ENCODE peak calls at places on chromosomes 3 and 15, in nine cellular contexts. One of them, this sample, is unnamed.

GRCh38 chr3:94101860-94102259 is 39.0 kb downstream of the NSUN3 start:
- DNase-seq in GM13976: no peak
- DNase-seq in heart right ventricle: no peak
- DNase-seq in chondrocyte: no peak
- DNase-seq in left ventricle myocardium inferior: no peak
- DNase-seq in stomach: no peak
- DNase-seq in AG09309: no peak
- DNase-seq in GM13977: no peak
- DNase-seq in tibial nerve: no peak
- DNase-seq in this sample: no peak

GRCh38 chr3:57696861-57697321 is 4.0 kb upstream of the DENND6A start:
- DNase-seq in GM13976: no peak
- DNase-seq in heart right ventricle: no peak
- DNase-seq in chondrocyte: no peak
- DNase-seq in left ventricle myocardium inferior: no peak
- DNase-seq in stomach: no peak
- DNase-seq in AG09309: peak
- DNase-seq in GM13977: no peak
- DNase-seq in tibial nerve: no peak
- DNase-seq in this sample: no peak

GRCh38 chr3:56758539-56758981 is 43.2 kb downstream of the ARHGEF3 start:
- DNase-seq in GM13976: peak
- DNase-seq in heart right ventricle: no peak
- DNase-seq in chondrocyte: no peak
- DNase-seq in left ventricle myocardium inferior: no peak
- DNase-seq in stomach: peak
- DNase-seq in AG09309: peak
- DNase-seq in GM13977: peak
- DNase-seq in tibial nerve: no peak
- DNase-seq in this sample: peak

GRCh38 chr15:48577495-48577894 is 68.0 kb downstream of the FBN1 start:
- DNase-seq in GM13976: no peak
- DNase-seq in heart right ventricle: no peak
- DNase-seq in chondrocyte: no peak
- DNase-seq in left ventricle myocardium inferior: no peak
- DNase-seq in stomach: no peak
- DNase-seq in AG09309: no peak
- DNase-seq in GM13977: no peak
- DNase-seq in tibial nerve: no peak
- DNase-seq in this sample: no peak

GRCh38 chr3:116030131-116030850 is 407.0 kb downstream of the GAP43 start:
- DNase-seq in GM13976: no peak
- DNase-seq in heart right ventricle: no peak
- DNase-seq in chondrocyte: no peak
- DNase-seq in left ventricle myocardium inferior: no peak
- DNase-seq in stomach: no peak
- DNase-seq in AG09309: no peak
- DNase-seq in GM13977: no peak
- DNase-seq in tibial nerve: no peak
- DNase-seq in this sample: no peak

GRCh38 chr3:167493240-167493639 is 19.4 kb upstream of the SERPINI2 start:
- DNase-seq in GM13976: no peak
- DNase-seq in heart right ventricle: no peak
- DNase-seq in chondrocyte: no peak
- DNase-seq in left ventricle myocardium inferior: no peak
- DNase-seq in stomach: no peak
- DNase-seq in AG09309: no peak
- DNase-seq in GM13977: no peak
- DNase-seq in tibial nerve: no peak
- DNase-seq in this sample: no peak

GRCh38 chr15:23081271-23081670 is 41.9 kb upstream of the TUBGCP5 start:
- DNase-seq in GM13976: no peak
- DNase-seq in heart right ventricle: no peak
- DNase-seq in chondrocyte: no peak
- DNase-seq in left ventricle myocardium inferior: no peak
- DNase-seq in stomach: no peak
- DNase-seq in AG09309: no peak
- DNase-seq in GM13977: no peak
- DNase-seq in tibial nerve: no peak
- DNase-seq in this sample: no peak

GRCh38 chr3:13896473-13897154 is 16.7 kb upstream of the WNT7A start:
- DNase-seq in GM13976: peak
- DNase-seq in heart right ventricle: no peak
- DNase-seq in chondrocyte: no peak
- DNase-seq in left ventricle myocardium inferior: no peak
- DNase-seq in stomach: peak
- DNase-seq in AG09309: peak
- DNase-seq in GM13977: peak
- DNase-seq in tibial nerve: peak
- DNase-seq in this sample: peak

GRCh38 chr15:71252036-71252898 is 137.0 kb downstream of the THSD4 start:
- DNase-seq in GM13976: no peak
- DNase-seq in heart right ventricle: no peak
- DNase-seq in chondrocyte: no peak
- DNase-seq in left ventricle myocardium inferior: no peak
- DNase-seq in stomach: no peak
- DNase-seq in AG09309: no peak
- DNase-seq in GM13977: no peak
- DNase-seq in tibial nerve: no peak
- DNase-seq in this sample: no peak

GRCh38 chr15:78761020-78761419 is 50.2 kb downstream of the ADAMTS7 start:
- DNase-seq in GM13976: no peak
- DNase-seq in heart right ventricle: peak
- DNase-seq in chondrocyte: peak
- DNase-seq in left ventricle myocardium inferior: no peak
- DNase-seq in stomach: no peak
- DNase-seq in AG09309: no peak
- DNase-seq in GM13977: no peak
- DNase-seq in tibial nerve: peak
- DNase-seq in this sample: no peak

GRCh38 chr3:33636125-33636855 is 81.8 kb downstream of the CLASP2 start:
- DNase-seq in GM13976: peak
- DNase-seq in heart right ventricle: no peak
- DNase-seq in chondrocyte: no peak
- DNase-seq in left ventricle myocardium inferior: no peak
- DNase-seq in stomach: no peak
- DNase-seq in AG09309: peak
- DNase-seq in GM13977: peak
- DNase-seq in tibial nerve: peak
- DNase-seq in this sample: peak

GRCh38 chr3:61110576-61110975 is 140.7 kb downstream of the FHIT start:
- DNase-seq in GM13976: no peak
- DNase-seq in heart right ventricle: no peak
- DNase-seq in chondrocyte: no peak
- DNase-seq in left ventricle myocardium inferior: no peak
- DNase-seq in stomach: no peak
- DNase-seq in AG09309: no peak
- DNase-seq in GM13977: peak
- DNase-seq in tibial nerve: no peak
- DNase-seq in this sample: peak

GRCh38 chr3:142077859-142078500 is 71.4 kb downstream of the TFDP2 start:
- DNase-seq in GM13976: no peak
- DNase-seq in heart right ventricle: no peak
- DNase-seq in chondrocyte: no peak
- DNase-seq in left ventricle myocardium inferior: no peak
- DNase-seq in stomach: no peak
- DNase-seq in AG09309: no peak
- DNase-seq in GM13977: no peak
- DNase-seq in tibial nerve: no peak
- DNase-seq in this sample: no peak

GRCh38 chr3:76646921-76647562 is 392.9 kb upstream of the ROBO2 start:
- DNase-seq in GM13976: no peak
- DNase-seq in heart right ventricle: no peak
- DNase-seq in chondrocyte: no peak
- DNase-seq in left ventricle myocardium inferior: no peak
- DNase-seq in stomach: no peak
- DNase-seq in AG09309: no peak
- DNase-seq in GM13977: no peak
- DNase-seq in tibial nerve: no peak
- DNase-seq in this sample: no peak

GRCh38 chr15:99090011-99090699 is 14.7 kb upstream of the SYNM start:
- DNase-seq in GM13976: peak
- DNase-seq in heart right ventricle: no peak
- DNase-seq in chondrocyte: peak
- DNase-seq in left ventricle myocardium inferior: no peak
- DNase-seq in stomach: no peak
- DNase-seq in AG09309: no peak
- DNase-seq in GM13977: peak
- DNase-seq in tibial nerve: no peak
- DNase-seq in this sample: peak

GRCh38 chr3:138327831-138328230 is 1.8 kb downstream of the NME9 start:
- DNase-seq in GM13976: no peak
- DNase-seq in heart right ventricle: no peak
- DNase-seq in chondrocyte: no peak
- DNase-seq in left ventricle myocardium inferior: no peak
- DNase-seq in stomach: no peak
- DNase-seq in AG09309: no peak
- DNase-seq in GM13977: no peak
- DNase-seq in tibial nerve: no peak
- DNase-seq in this sample: no peak

DNA sequence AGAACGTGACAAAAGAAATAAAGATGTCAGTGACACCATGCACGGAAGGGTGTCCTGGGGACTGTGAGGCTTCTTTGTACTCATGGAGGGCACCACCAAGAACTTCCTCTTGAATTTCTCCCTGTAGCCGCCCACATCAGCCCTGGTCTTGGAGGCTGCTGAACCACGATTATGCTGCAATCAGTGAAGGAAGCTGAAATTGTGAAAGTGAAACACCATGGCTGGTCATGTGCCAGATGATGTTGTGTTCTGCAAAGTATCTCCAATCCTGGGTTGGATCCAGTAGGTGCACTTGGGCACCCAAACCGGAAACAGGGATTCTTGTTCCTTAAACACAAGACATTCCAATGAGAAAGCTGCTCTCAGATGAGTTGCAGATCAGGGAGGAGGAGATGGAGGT is 104.4 kb upstream of the GOLGA6L6 start:
- DNase-seq in GM13976: no peak
- DNase-seq in heart right ventricle: no peak
- DNase-seq in chondrocyte: no peak
- DNase-seq in left ventricle myocardium inferior: peak
- DNase-seq in stomach: no peak
- DNase-seq in AG09309: no peak
- DNase-seq in GM13977: no peak
- DNase-seq in tibial nerve: peak
- DNase-seq in this sample: no peak
- TF ChIP-seq CTCF in GM13976: no peak
- TF ChIP-seq CTCF in heart right ventricle: no peak
- TF ChIP-seq CTCF in chondrocyte: no peak
- TF ChIP-seq CTCF in left ventricle myocardium inferior: no peak
- TF ChIP-seq CTCF in stomach: no peak
- TF ChIP-seq CTCF in AG09309: no peak
- TF ChIP-seq CTCF in GM13977: no peak
- TF ChIP-seq CTCF in tibial nerve: no peak
- TF ChIP-seq CTCF in this sample: no peak

DNA sequence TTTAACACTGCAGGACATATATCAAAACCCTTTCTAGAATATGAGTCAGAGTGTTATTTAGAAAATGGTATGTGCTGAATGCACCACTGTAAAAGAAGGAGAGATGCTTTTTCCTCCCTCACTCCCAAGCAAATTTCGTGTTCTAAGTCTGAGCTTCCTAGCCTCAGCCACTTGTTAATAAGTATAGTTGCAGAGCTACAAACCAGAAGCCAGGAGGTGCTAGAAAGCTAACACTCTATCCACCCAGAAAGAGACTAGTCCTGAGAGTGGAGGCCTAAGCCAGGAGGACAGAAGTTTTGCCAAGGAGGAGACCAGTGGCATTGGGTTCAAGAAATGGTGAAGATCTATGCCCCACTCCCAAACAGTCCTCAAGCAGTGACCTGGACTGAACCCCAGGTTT is 40.5 kb upstream of the GYG1 start:
- DNase-seq in GM13976: no peak
- DNase-seq in heart right ventricle: no peak
- DNase-seq in chondrocyte: no peak
- DNase-seq in left ventricle myocardium inferior: no peak
- DNase-seq in stomach: no peak
- DNase-seq in AG09309: no peak
- DNase-seq in GM13977: no peak
- DNase-seq in tibial nerve: no peak
- DNase-seq in this sample: no peak
- TF ChIP-seq CTCF in GM13976: no peak
- TF ChIP-seq CTCF in heart right ventricle: peak
- TF ChIP-seq CTCF in chondrocyte: peak
- TF ChIP-seq CTCF in left ventricle myocardium inferior: peak
- TF ChIP-seq CTCF in stomach: no peak
- TF ChIP-seq CTCF in AG09309: peak
- TF ChIP-seq CTCF in GM13977: peak
- TF ChIP-seq CTCF in tibial nerve: no peak
- TF ChIP-seq CTCF in this sample: peak

GRCh38 chr15:40339621-40339945 is 1.2 kb downstream of the CCDC9B start:
- DNase-seq in GM13976: no peak
- DNase-seq in heart right ventricle: no peak
- DNase-seq in chondrocyte: no peak
- DNase-seq in left ventricle myocardium inferior: no peak
- DNase-seq in stomach: no peak
- DNase-seq in AG09309: no peak
- DNase-seq in GM13977: no peak
- DNase-seq in tibial nerve: no peak
- DNase-seq in this sample: no peak
- TF ChIP-seq CTCF in GM13976: no peak
- TF ChIP-seq CTCF in heart right ventricle: peak
- TF ChIP-seq CTCF in chondrocyte: peak
- TF ChIP-seq CTCF in left ventricle myocardium inferior: peak
- TF ChIP-seq CTCF in stomach: no peak
- TF ChIP-seq CTCF in AG09309: no peak
- TF ChIP-seq CTCF in GM13977: no peak
- TF ChIP-seq CTCF in tibial nerve: no peak
- TF ChIP-seq CTCF in this sample: no peak

GRCh38 chr15:75161106-75161505 is 40.6 kb upstream of the C15orf39 start:
- DNase-seq in GM13976: no peak
- DNase-seq in heart right ventricle: no peak
- DNase-seq in chondrocyte: no peak
- DNase-seq in left ventricle myocardium inferior: no peak
- DNase-seq in stomach: no peak
- DNase-seq in AG09309: no peak
- DNase-seq in GM13977: no peak
- DNase-seq in tibial nerve: no peak
- DNase-seq in this sample: no peak

GRCh38 chr15:75164625-75165024 is 37.1 kb upstream of the C15orf39 start:
- DNase-seq in GM13976: no peak
- DNase-seq in heart right ventricle: no peak
- DNase-seq in chondrocyte: no peak
- DNase-seq in left ventricle myocardium inferior: no peak
- DNase-seq in stomach: no peak
- DNase-seq in AG09309: no peak
- DNase-seq in GM13977: no peak
- DNase-seq in tibial nerve: no peak
- DNase-seq in this sample: peak

GRCh38 chr15:75159244-75159643 is 42.4 kb upstream of the C15orf39 start:
- DNase-seq in GM13976: no peak
- DNase-seq in heart right ventricle: no peak
- DNase-seq in chondrocyte: no peak
- DNase-seq in left ventricle myocardium inferior: no peak
- DNase-seq in stomach: no peak
- DNase-seq in AG09309: no peak
- DNase-seq in GM13977: no peak
- DNase-seq in tibial nerve: no peak
- DNase-seq in this sample: no peak

GRCh38 chr15:75163150-75163564 is 38.5 kb upstream of the C15orf39 start:
- DNase-seq in GM13976: no peak
- DNase-seq in heart right ventricle: no peak
- DNase-seq in chondrocyte: no peak
- DNase-seq in left ventricle myocardium inferior: no peak
- DNase-seq in stomach: no peak
- DNase-seq in AG09309: no peak
- DNase-seq in GM13977: no peak
- DNase-seq in tibial nerve: no peak
- DNase-seq in this sample: no peak

GRCh38 chr15:75161788-75162414 is 39.8 kb upstream of the C15orf39 start:
- DNase-seq in GM13976: no peak
- DNase-seq in heart right ventricle: no peak
- DNase-seq in chondrocyte: no peak
- DNase-seq in left ventricle myocardium inferior: peak
- DNase-seq in stomach: peak
- DNase-seq in AG09309: no peak
- DNase-seq in GM13977: no peak
- DNase-seq in tibial nerve: no peak
- DNase-seq in this sample: no peak
- TF ChIP-seq CTCF in GM13976: no peak
- TF ChIP-seq CTCF in heart right ventricle: no peak
- TF ChIP-seq CTCF in chondrocyte: no peak
- TF ChIP-seq CTCF in left ventricle myocardium inferior: no peak
- TF ChIP-seq CTCF in stomach: no peak
- TF ChIP-seq CTCF in AG09309: no peak
- TF ChIP-seq CTCF in GM13977: no peak
- TF ChIP-seq CTCF in tibial nerve: no peak
- TF ChIP-seq CTCF in this sample: no peak

This sample was measured in GM10248.